ENCODE peak calls at places on chromosomes 2 and 18, in ten cellular contexts. D, J, A, I, V, W, F, K, O and N are unnamed samples.
A peak's percentile ranks its signal among the peaks of the same experiment; 100 is the strongest.

GRCh38 chr2:181112916-181113315 is 132.5 kb downstream of the UBE2E3 start:
- DNase-seq in D (no peak), J (no peak), A (no peak), I (no peak), V (no peak), W (no peak), F (no peak), K (no peak), O (no peak), N (no peak)

GRCh38 chr18:79799619-79800352 is 2.0 kb downstream of the KCNG2 start:
- DNase-seq in D (no peak), J (no peak), A (no peak), I (no peak), V (no peak), W (no peak), F (no peak), K (no peak), O (no peak), N (no peak)

GRCh38 chr2:109648041-109648527 is 33.9 kb downstream of the SOWAHC start:
- DNase-seq in D (peak; percentile 38), J (no peak), A (no peak), I (no peak), V (no peak), W (no peak), F (no peak), K (no peak), O (no peak), N (no peak)

GRCh38 chr2:188810591-188810990 is 163.6 kb upstream of the COL3A1 start:
- DNase-seq in D (no peak), J (no peak), A (no peak), I (no peak), V (no peak), W (no peak), F (no peak), K (no peak), O (no peak), N (no peak)

GRCh38 chr18:73987247-73987980 is 160.2 kb downstream of the FBXO15 start:
- DNase-seq in D (no peak), J (no peak), A (no peak), I (no peak), V (peak; percentile 48), W (no peak), F (no peak), K (no peak), O (no peak), N (no peak)

GRCh38 chr2:55134316-55134706 is 84.1 kb upstream of the RTN4 start:
- DNase-seq in D (no peak), J (no peak), A (no peak), I (no peak), V (no peak), W (no peak), F (no peak), K (no peak), O (no peak), N (no peak)

GRCh38 chr18:59150236-59150635 is 10.6 kb downstream of the SEC11C start:
- DNase-seq in D (no peak), J (no peak), A (no peak), I (no peak), V (no peak), W (no peak), F (no peak), K (no peak), O (no peak), N (no peak)

GRCh38 chr2:54957321-54957999 is 92.8 kb downstream of the RTN4 start:
- DNase-seq in D (no peak), J (no peak), A (no peak), I (no peak), V (no peak), W (no peak), F (no peak), K (no peak), O (no peak), N (no peak)

GRCh38 chr2:106970471-106971261 is 84.7 kb upstream of the ST6GAL2 start:
- DNase-seq in D (no peak), J (no peak), A (no peak), I (no peak), V (peak; percentile 80), W (no peak), F (no peak), K (peak; percentile 60), O (no peak), N (no peak)

GRCh38 chr2:20411361-20411894 is 35.4 kb upstream of the RHOB start:
- DNase-seq in D (peak; percentile 94), J (peak; percentile 55), A (peak; percentile 89), I (peak; percentile 46), V (peak; percentile 78), W (peak; percentile 82), F (peak; percentile 68), K (peak; percentile 79), O (peak; percentile 54), N (peak; percentile 86)

GRCh38 chr2:132668189-132668833 is 1.7 kb downstream of the LYPD1 start:
- DNase-seq in D (no peak), J (no peak), A (no peak), I (no peak), V (peak; percentile 51), W (peak; percentile 40), F (no peak), K (no peak), O (no peak), N (no peak)

DNA sequence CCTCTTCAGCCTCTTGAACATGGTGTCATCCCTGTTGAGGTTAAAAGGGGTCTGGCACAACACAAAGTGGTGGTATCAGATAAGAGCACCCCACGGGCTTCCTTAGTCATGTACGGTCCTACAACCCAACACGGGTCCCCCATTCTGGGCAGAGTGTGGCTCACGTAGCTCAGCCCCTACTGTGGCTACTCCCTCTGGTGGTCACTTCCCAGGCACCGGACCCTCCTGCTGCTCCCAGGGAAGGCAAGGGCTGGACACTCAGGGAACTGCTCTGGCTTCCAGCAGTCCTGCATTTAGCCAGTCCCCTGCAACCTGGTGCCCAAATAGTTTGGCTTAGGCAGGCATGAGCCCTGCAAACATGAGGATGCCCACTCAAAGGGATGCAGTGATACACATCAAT is 58.6 kb downstream of the GALNT14 start:
- DNase-seq in D (no peak), J (no peak), A (no peak), I (no peak), V (no peak), W (no peak), F (no peak), K (no peak), O (no peak), N (no peak)
- TF ChIP-seq CTCF in D (no peak), J (no peak), A (peak; percentile 22), I (peak; percentile 16), V (peak; percentile 16), W (peak; percentile 8), F (no peak), K (peak; percentile 3), O (no peak), N (peak; percentile 11)

DNA sequence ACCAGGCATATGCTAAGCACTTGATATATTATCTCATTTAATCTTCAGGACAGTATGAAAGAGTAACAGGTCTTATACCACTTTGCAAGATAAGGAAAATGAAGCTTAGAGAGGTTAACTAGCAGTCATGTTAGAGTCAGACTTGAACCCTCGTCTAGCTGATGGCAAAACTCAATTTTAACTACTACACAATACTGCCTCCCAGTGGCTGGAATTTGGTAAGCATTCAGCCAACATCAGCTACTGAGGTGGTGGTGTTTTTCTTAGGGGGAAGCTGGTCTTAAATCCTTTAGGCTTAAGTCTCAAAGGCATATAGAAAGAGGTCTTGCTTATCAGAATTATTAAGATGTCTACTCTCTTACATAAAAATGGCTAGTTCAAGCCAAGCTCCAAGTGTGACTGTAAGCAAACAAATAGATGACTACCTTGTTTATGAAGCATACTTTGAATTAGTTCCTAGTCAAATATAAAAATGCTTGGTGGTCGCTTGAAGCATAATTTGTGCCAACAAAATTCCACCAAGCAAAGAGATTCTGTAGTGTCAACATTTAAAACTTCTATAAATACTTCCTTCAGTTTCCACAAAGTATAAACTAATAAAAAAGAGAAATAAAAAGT is 325.4 kb upstream of the FIGN start:
- DNase-seq in D (no peak), J (no peak), A (no peak), I (no peak), V (peak; percentile 34), W (peak; percentile 58), F (peak; percentile 16), K (peak; percentile 35), O (no peak), N (no peak)
- TF ChIP-seq CTCF in D (peak; percentile 56), J (no peak), A (peak; percentile 61), I (peak; percentile 59), V (peak; percentile 65), W (peak; percentile 63), F (peak; percentile 49), K (peak; percentile 71), O (no peak), N (peak; percentile 25)

DNA sequence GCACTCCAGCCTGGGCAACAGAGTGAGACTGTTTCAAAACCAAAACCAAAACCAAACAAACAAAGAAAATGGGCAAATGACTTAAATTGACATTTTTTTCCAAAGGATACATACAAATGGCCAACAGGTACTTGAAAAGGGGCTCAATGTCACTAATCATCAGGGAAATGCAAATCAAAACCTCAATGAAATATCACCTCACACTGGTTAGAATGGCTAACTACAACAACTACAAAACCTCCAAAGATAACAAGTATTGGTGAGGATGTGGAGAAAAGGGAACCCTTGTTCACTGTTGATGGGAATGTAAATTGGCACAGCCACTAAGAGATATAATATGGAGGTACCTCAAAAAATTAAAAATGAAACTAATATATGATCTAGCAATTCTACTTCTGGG is 213.2 kb upstream of the HS6ST1 start:
- DNase-seq in D (no peak), J (no peak), A (no peak), I (no peak), V (no peak), W (no peak), F (no peak), K (peak; percentile 21), O (no peak), N (no peak)
- TF ChIP-seq CTCF in D (peak; percentile 38), J (no peak), A (peak; percentile 33), I (no peak), V (peak; percentile 17), W (peak; percentile 15), F (no peak), K (peak; percentile 2), O (no peak), N (peak; percentile 25)

GRCh38 chr2:194819367-194819766 is 837.7 kb upstream of the SLC39A10 start:
- DNase-seq in D (no peak), J (no peak), A (no peak), I (no peak), V (no peak), W (no peak), F (no peak), K (peak; percentile 39), O (no peak), N (no peak)
- TF ChIP-seq CTCF in D (no peak), J (no peak), A (no peak), I (no peak), V (no peak), W (peak; percentile 22), F (peak; percentile 26), K (no peak), O (no peak), N (no peak)

GRCh38 chr2:22991844-22992243 is 393.1 kb upstream of the KLHL29 start:
- DNase-seq in D (no peak), J (no peak), A (no peak), I (no peak), V (no peak), W (no peak), F (no peak), K (no peak), O (no peak), N (no peak)
- TF ChIP-seq CTCF in D (no peak), J (no peak), A (no peak), I (no peak), V (no peak), W (peak; percentile 10), F (no peak), K (no peak), O (no peak), N (no peak)

GRCh38 chr18:26803643-26804042 is 61.9 kb downstream of the AQP4 start:
- DNase-seq in D (no peak), J (no peak), A (no peak), I (no peak), V (no peak), W (no peak), F (no peak), K (peak; percentile 20), O (no peak), N (no peak)
- TF ChIP-seq CTCF in D (no peak), J (no peak), A (no peak), I (no peak), V (no peak), W (no peak), F (no peak), K (no peak), O (no peak), N (no peak)